ENCODE peak calls at places on chromosomes 6 and 20, in four cellular contexts. L is EL, H is testis, E is left cardiac atrium. J is an unnamed sample.

GRCh38 chr6:154868143-154868594 is 126.9 kb upstream of the TIAM2 start:
- DNase-seq in L (peak; percentile 61), H (no peak), E (no peak), J (peak; percentile 30)

GRCh38 chr6:15623282-15624116 is 39.3 kb downstream of the DTNBP1 start:
- DNase-seq in L (no peak), H (peak; percentile 41), E (no peak), J (peak; percentile 21)

GRCh38 chr6:36599791-36600209 is 5.6 kb downstream of the SRSF3 start:
- DNase-seq in L (peak; percentile 56), H (peak; percentile 47), E (peak; percentile 55), J (peak; percentile 59)

GRCh38 chr20:52082612-52083011 is 109.0 kb downstream of the ZFP64 start:
- DNase-seq in L (no peak), H (no peak), E (no peak), J (no peak)

GRCh38 chr20:10651227-10651990 is 22.4 kb downstream of the JAG1 start:
- DNase-seq in L (peak; percentile 54), H (peak; percentile 65), E (peak; percentile 41), J (no peak)

GRCh38 chr20:21583486-21584168 is 69.8 kb upstream of the NKX2-2 start:
- DNase-seq in L (no peak), H (no peak), E (no peak), J (no peak)

GRCh38 chr6:22804620-22805271 is 235.4 kb downstream of the HDGFL1 start:
- DNase-seq in L (no peak), H (no peak), E (no peak), J (no peak)

GRCh38 chr6:121670511-121670910 is 235.1 kb downstream of the GJA1 start:
- DNase-seq in L (peak; percentile 35), H (no peak), E (no peak), J (no peak)

GRCh38 chr6:90940812-90941481 is 354.1 kb upstream of the MAP3K7 start:
- DNase-seq in L (peak; percentile 49), H (no peak), E (no peak), J (no peak)

GRCh38 chr6:34243131-34243771 is 5.6 kb downstream of the SMIM29 start:
- DNase-seq in L (peak; percentile 68), H (no peak), E (no peak), J (no peak)